ENCODE peak calls at places on chromosomes 5 and 9, in five cellular contexts. F is transverse colon, I is tibial artery, K is AG09309, H is Kasumi-1. E is an unnamed sample.

GRCh38 chr9:11319477-11320060 is 706.8 kb upstream of the PTPRD start:
- DNase-seq in F (no peak), I (no peak), K (no peak), H (peak), E (no peak)

GRCh38 chr5:122896598-122897282 is 51.3 kb downstream of the SNX24 start:
- DNase-seq in F (no peak), I (no peak), K (no peak), H (peak), E (peak)

GRCh38 chr5:135601466-135601865 is 22.7 kb upstream of the CXCL14 start:
- DNase-seq in F (no peak), I (no peak), K (no peak), H (no peak), E (no peak)

GRCh38 chr5:160097981-160098380 is 21.3 kb downstream of the PWWP2A start:
- DNase-seq in F (no peak), I (no peak), K (no peak), H (no peak), E (peak)

GRCh38 chr9:95027914-95028854 is 289.3 kb downstream of the FANCC start:
- DNase-seq in F (no peak), I (no peak), K (no peak), H (no peak), E (no peak)

GRCh38 chr5:93378073-93378472 is 202.9 kb downstream of the NR2F1-AS1 start:
- DNase-seq in F (no peak), I (no peak), K (peak), H (no peak), E (peak)

GRCh38 chr5:1555011-1555807 is 31.4 kb upstream of the LPCAT1 start:
- DNase-seq in F (peak), I (no peak), K (peak), H (no peak), E (peak)

GRCh38 chr5:94503677-94504076 is 114.7 kb downstream of the KIAA0825 start:
- DNase-seq in F (no peak), I (no peak), K (no peak), H (no peak), E (no peak)

GRCh38 chr5:57280811-57281301 is 107.0 kb downstream of the GPBP1 start:
- DNase-seq in F (no peak), I (no peak), K (no peak), H (no peak), E (no peak)

GRCh38 chr5:176670449-176670848 is 23.2 kb downstream of the TSPAN17 start:
- DNase-seq in F (no peak), I (no peak), K (no peak), H (no peak), E (no peak)

GRCh38 chr5:139388198-139388821 is 1.4 kb downstream of the MZB1 start:
- DNase-seq in F (peak), I (no peak), K (no peak), H (peak), E (no peak)

GRCh38 chr9:126347911-126348760 is 21.5 kb downstream of the MVB12B start:
- DNase-seq in F (peak), I (no peak), K (no peak), H (peak), E (no peak)

E was measured in foreskin fibroblast.